ENCODE peak calls at places on chromosomes 4 and X, in five cellular contexts. J is OCI-LY7, B is fibroblast of lung, R is mesenchymal stem cell, Y is PC-9. N is an unnamed sample.

GRCh38 chr4:110518889-110519490 is 43.0 kb downstream of the ENPEP start:
- DNase-seq in J (peak; percentile 37), B (peak; percentile 5), R (peak; percentile 41), Y (no peak), N (peak; percentile 45)

GRCh38 chr4:31104596-31104995 is 384.4 kb downstream of the PCDH7 start:
- DNase-seq in J (no peak), B (no peak), R (peak; percentile 20), Y (no peak), N (no peak)

GRCh38 chr4:153023692-153024394 is 87.7 kb downstream of the FHDC1 start:
- DNase-seq in J (no peak), B (no peak), R (no peak), Y (no peak), N (no peak)

GRCh38 chr4:177107288-177107901 is 202.3 kb upstream of the NEIL3 start:
- DNase-seq in J (no peak), B (peak; percentile 40), R (no peak), Y (no peak), N (no peak)

GRCh38 chr4:177393236-177393635 is 49.0 kb downstream of the AGA start:
- DNase-seq in J (no peak), B (no peak), R (no peak), Y (no peak), N (no peak)

GRCh38 chrX:134764202-134764785 is 106.0 kb upstream of the PLAC1 start:
- DNase-seq in J (peak; percentile 34), B (peak; percentile 20), R (peak; percentile 43), Y (peak; percentile 76), N (peak; percentile 90)

GRCh38 chrX:107646736-107647135 is 18.4 kb downstream of the PRPS1 start:
- DNase-seq in J (peak; percentile 2), B (no peak), R (no peak), Y (no peak), N (no peak)

GRCh38 chrX:26192204-26192603 is at the start of gene MAGEB6:
- DNase-seq in J (no peak), B (no peak), R (no peak), Y (no peak), N (no peak)

GRCh38 chr4:80361329-80361900 is 25.9 kb downstream of the CFAP299 start:
- DNase-seq in J (peak; percentile 76), B (peak; percentile 14), R (peak; percentile 36), Y (peak; percentile 42), N (peak; percentile 68)

GRCh38 chr4:4426511-4427477 is 39.9 kb downstream of the NSG1 start:
- DNase-seq in J (no peak), B (peak; percentile 42), R (peak; percentile 48), Y (no peak), N (no peak)

GRCh38 chr4:145177511-145177905 is 2.9 kb downstream of the OTUD4 start:
- DNase-seq in J (no peak), B (peak; percentile 49), R (peak; percentile 67), Y (no peak), N (peak; percentile 13)

GRCh38 chr4:185322805-185323204 is 72.9 kb downstream of the LRP2BP start:
- DNase-seq in J (no peak), B (no peak), R (no peak), Y (no peak), N (no peak)

GRCh38 chrX:42109428-42109827 is 186.1 kb upstream of the CASK start:
- DNase-seq in J (peak; percentile 2), B (no peak), R (no peak), Y (no peak), N (no peak)

DNA sequence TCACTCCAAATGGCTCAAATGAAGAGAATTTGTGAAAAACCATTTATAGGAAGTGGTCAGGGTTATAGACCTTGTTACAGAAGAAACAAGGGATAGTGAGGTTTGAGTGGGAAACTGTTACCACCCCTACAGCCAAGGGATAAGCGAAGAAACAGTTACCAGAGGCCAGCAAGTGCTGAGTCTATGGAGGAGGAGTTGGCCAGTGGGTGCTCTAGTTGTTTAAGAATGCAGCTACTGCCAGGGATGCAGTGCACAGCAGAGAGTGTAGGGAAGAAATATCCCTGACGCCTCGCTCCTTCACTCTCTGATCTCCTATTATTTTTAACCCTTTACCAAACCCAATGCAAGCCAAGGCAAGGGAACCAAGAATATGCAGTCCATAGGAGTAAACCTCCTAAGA is 15.2 kb upstream of the SYTL4 start:
- DNase-seq in J (no peak), B (no peak), R (no peak), Y (no peak), N (no peak)
- H2AFZ ChIP-seq in J (no peak overlapping the region), B (no peak overlapping the region), R (no peak overlapping the region), Y (no peak overlapping the region), N (no peak overlapping the region)

GRCh38 chrX:130098202-130098552 is 12.1 kb downstream of the ELF4 start:
- DNase-seq in J (no peak), B (no peak), R (no peak), Y (no peak), N (no peak)

GRCh38 chrX:130095249-130095648 is 15.0 kb downstream of the ELF4 start:
- DNase-seq in J (no peak), B (no peak), R (no peak), Y (no peak), N (no peak)

GRCh38 chrX:130097507-130098201 is 12.6 kb downstream of the ELF4 start:
- DNase-seq in J (no peak), B (no peak), R (no peak), Y (peak; percentile 74), N (no peak)

GRCh38 chrX:130103605-130104004 is 6.7 kb downstream of the ELF4 start:
- DNase-seq in J (no peak), B (no peak), R (no peak), Y (no peak), N (no peak)

DNA sequence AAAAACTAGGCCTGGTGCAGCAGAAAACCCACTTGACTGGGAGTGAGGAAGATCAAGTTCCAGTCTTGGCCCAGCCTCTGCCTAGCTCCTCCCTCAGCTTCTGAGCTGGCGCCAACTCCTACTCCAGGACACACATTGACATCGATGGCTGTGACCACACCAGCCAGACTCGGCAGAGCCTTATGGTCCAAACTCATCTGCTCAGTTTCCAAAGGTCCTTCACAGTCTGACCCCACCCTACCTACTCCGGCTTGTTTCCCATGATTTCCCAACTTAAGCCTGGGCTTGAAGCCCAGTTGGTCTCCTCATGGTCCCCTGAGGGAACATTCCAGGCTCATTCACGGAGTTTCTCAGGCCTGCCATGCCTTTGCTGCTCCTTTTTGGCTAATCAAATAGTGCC is 10.1 kb downstream of the ELF4 start:
- DNase-seq in J (no peak), B (no peak), R (no peak), Y (no peak), N (no peak)
- H3K4me1 ChIP-seq in J (no peaks in the 10 kb centered on the region), B (peaks cover 2% of the 10 kb centered on the region), R (peaks cover 7% of the 10 kb centered on the region), Y (peaks cover 60% of the 10 kb centered on the region), N (peaks cover 4% of the 10 kb centered on the region)

GRCh38 chr4:105215609-105216313 is 69.1 kb downstream of the TET2 start:
- DNase-seq in J (no peak), B (peak; percentile 60), R (no peak), Y (no peak), N (peak; percentile 30)
- H3K4me3 ChIP-seq in J (no peak overlapping the region), B (no peak overlapping the region), R (no peak overlapping the region), Y (no peak overlapping the region), N (no peak overlapping the region)

GRCh38 chr4:22959483-22959882 is 266.7 kb downstream of the GBA3 start:
- DNase-seq in J (no peak), B (no peak), R (no peak), Y (no peak), N (no peak)

GRCh38 chr4:22957774-22958173 is 265.0 kb downstream of the GBA3 start:
- DNase-seq in J (no peak), B (no peak), R (no peak), Y (no peak), N (no peak)

GRCh38 chr4:22962186-22962786 is 269.5 kb downstream of the GBA3 start:
- DNase-seq in J (peak; percentile 2), B (peak; percentile 45), R (peak; percentile 4), Y (no peak), N (peak; percentile 76)
- H2AFZ ChIP-seq in J (no peak overlapping the region), B (no peak overlapping the region), R (no peak overlapping the region), Y (no peak overlapping the region), N (no peak overlapping the region)

GRCh38 chr4:5719329-5720055 is 8.5 kb downstream of the EVC start:
- DNase-seq in J (no peak), B (no peak), R (no peak), Y (no peak), N (no peak)

GRCh38 chr4:5720157-5720850 is 9.3 kb downstream of the EVC start:
- DNase-seq in J (no peak), B (no peak), R (no peak), Y (no peak), N (no peak)

GRCh38 chr4:5717449-5718158 is 6.6 kb downstream of the EVC start:
- DNase-seq in J (no peak), B (no peak), R (no peak), Y (no peak), N (no peak)

GRCh38 chr4:5716391-5716790 is 5.4 kb downstream of the EVC start:
- DNase-seq in J (no peak), B (no peak), R (no peak), Y (no peak), N (no peak)

DNA sequence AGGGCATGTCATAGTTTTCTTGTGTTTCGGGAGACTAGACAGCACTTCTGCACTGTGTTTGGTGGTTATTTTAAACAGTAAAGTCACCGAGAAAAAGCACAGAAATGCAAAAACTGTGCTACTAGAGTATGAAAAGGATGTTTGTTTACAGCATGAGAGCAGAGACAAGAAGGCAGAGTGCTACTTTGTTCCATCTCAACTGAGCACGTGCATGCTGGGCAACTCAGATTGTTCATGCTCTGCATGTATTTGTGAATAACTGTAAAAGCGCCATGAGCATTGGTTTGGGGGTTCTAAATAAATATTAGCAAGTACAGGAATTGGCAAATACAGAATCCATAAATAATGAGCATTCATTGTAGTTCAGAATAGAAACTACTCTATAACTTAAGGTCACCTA is 7.4 kb downstream of the EVC start:
- DNase-seq in J (no peak), B (no peak), R (peak; percentile 21), Y (no peak), N (no peak)
- H3K4me1 ChIP-seq in J (no peaks in the 10 kb centered on the region), B (peaks cover 14% of the 10 kb centered on the region), R (peaks cover 34% of the 10 kb centered on the region), Y (no peaks in the 10 kb centered on the region), N (peaks cover 20% of the 10 kb centered on the region)

GRCh38 chr4:6472008-6472386 is 417 bp downstream of the PPP2R2C start:
- DNase-seq in J (no peak), B (no peak), R (no peak), Y (no peak), N (no peak)
- H3K4me3 ChIP-seq in J (no peak overlapping the region), B (no peak overlapping the region), R (no peak overlapping the region), Y (peak overlapping the region; percentile 49), N (peak overlapping the region; percentile 50)

DNA sequence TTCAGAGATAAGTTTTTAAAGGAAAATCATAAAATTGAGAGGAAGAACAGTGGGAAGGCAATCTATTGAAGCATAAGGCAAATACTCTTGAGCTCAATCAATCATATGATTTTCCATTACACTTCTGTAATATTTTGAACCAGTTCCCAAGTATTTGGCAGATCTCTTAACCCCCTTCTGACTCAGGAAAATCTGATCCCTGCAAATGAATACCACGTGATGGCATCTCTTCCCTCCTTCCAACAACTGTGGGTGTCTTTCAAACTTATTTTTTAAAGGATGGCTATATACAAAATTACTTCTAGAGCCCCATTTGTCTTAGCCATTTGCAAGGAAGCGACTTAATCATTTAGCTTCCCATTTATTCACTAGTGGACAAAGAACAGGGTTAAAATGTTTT is 41.9 kb downstream of the AMOT start:
- DNase-seq in J (no peak), B (no peak), R (no peak), Y (no peak), N (no peak)
- H2AFZ ChIP-seq in J (no peak overlapping the region), B (no peak overlapping the region), R (no peak overlapping the region), Y (no peak overlapping the region), N (no peak overlapping the region)

N was measured in PC-3.